ENCODE peak calls at places on chromosome 11, in eight cellular contexts. Y, F, I, J, R, S, B and U are unnamed samples.
A peak's percentile ranks its signal among the peaks of the same experiment; 100 is the strongest.

GRCh38 chr11:34840736-34841386 is 75.3 kb downstream of the APIP start:
- DNase-seq in Y (peak; percentile 59), F (peak; percentile 4), I (no peak), J (peak; percentile 59), R (peak; percentile 3), S (no peak), B (peak; percentile 15), U (no peak)

GRCh38 chr11:97254790-97255189 is 865.0 kb downstream of the JRKL start:
- DNase-seq in Y (no peak), F (no peak), I (no peak), J (no peak), R (no peak), S (no peak), B (no peak), U (no peak)

GRCh38 chr11:86497310-86497709 is 122.6 kb downstream of the CCDC81 start:
- DNase-seq in Y (no peak), F (no peak), I (no peak), J (no peak), R (no peak), S (no peak), B (peak; percentile 86), U (no peak)

GRCh38 chr11:88335284-88335683 is 2.3 kb downstream of the CTSC start:
- DNase-seq in Y (no peak), F (no peak), I (no peak), J (no peak), R (no peak), S (no peak), B (no peak), U (no peak)

GRCh38 chr11:69350596-69350995 is 56.6 kb downstream of the MYEOV start:
- DNase-seq in Y (no peak), F (no peak), I (no peak), J (no peak), R (no peak), S (no peak), B (no peak), U (no peak)

GRCh38 chr11:118338637-118339061 is 3.9 kb downstream of the CD3D start:
- DNase-seq in Y (peak; percentile 61), F (no peak), I (no peak), J (no peak), R (peak; percentile 77), S (no peak), B (no peak), U (no peak)

GRCh38 chr11:34585870-34586654 is 34.8 kb upstream of the EHF start:
- DNase-seq in Y (no peak), F (no peak), I (no peak), J (peak; percentile 79), R (no peak), S (no peak), B (peak; percentile 51), U (no peak)

GRCh38 chr11:67418476-67419281 is 3.2 kb downstream of the CARNS1 start:
- DNase-seq in Y (no peak), F (no peak), I (no peak), J (no peak), R (peak; percentile 37), S (no peak), B (no peak), U (no peak)

GRCh38 chr11:8271106-8271886 is 7.6 kb upstream of the LMO1 start:
- DNase-seq in Y (no peak), F (no peak), I (no peak), J (no peak), R (no peak), S (peak; percentile 2), B (no peak), U (no peak)

GRCh38 chr11:955154-956049 is 29.7 kb downstream of the AP2A2 start:
- DNase-seq in Y (no peak), F (no peak), I (no peak), J (no peak), R (no peak), S (no peak), B (no peak), U (no peak)

GRCh38 chr11:35305670-35306382 is 113.5 kb downstream of the SLC1A2 start:
- DNase-seq in Y (peak; percentile 29), F (no peak), I (peak; percentile 6), J (peak; percentile 30), R (no peak), S (no peak), B (peak; percentile 48), U (no peak)

GRCh38 chr11:8243458-8243857 is 20.2 kb downstream of the LMO1 start:
- DNase-seq in Y (no peak), F (no peak), I (no peak), J (no peak), R (no peak), S (no peak), B (no peak), U (no peak)

GRCh38 chr11:69130586-69131566 is 24.9 kb upstream of the SMIM38 start:
- DNase-seq in Y (no peak), F (no peak), I (no peak), J (no peak), R (no peak), S (no peak), B (no peak), U (no peak)

GRCh38 chr11:103529217-103529684 is 420.0 kb downstream of the DYNC2H1 start:
- DNase-seq in Y (no peak), F (peak; percentile 84), I (peak; percentile 46), J (peak; percentile 62), R (no peak), S (no peak), B (peak; percentile 88), U (peak; percentile 28)

GRCh38 chr11:31236052-31236652 is 133.4 kb downstream of the DCDC1 start:
- DNase-seq in Y (no peak), F (no peak), I (no peak), J (peak; percentile 9), R (no peak), S (no peak), B (peak; percentile 7), U (no peak)

GRCh38 chr11:126072821-126073594 is 10.3 kb upstream of the CDON start:
- DNase-seq in Y (no peak), F (no peak), I (no peak), J (no peak), R (no peak), S (no peak), B (peak; percentile 44), U (no peak)

GRCh38 chr11:108616549-108616948 is 23.0 kb upstream of the EXPH5 start:
- DNase-seq in Y (no peak), F (no peak), I (peak; percentile 10), J (peak; percentile 88), R (no peak), S (no peak), B (peak; percentile 97), U (no peak)

GRCh38 chr11:67304511-67305113 is 1.3 kb downstream of the SSH3 start:
- DNase-seq in Y (no peak), F (no peak), I (no peak), J (no peak), R (no peak), S (peak; percentile 50), B (no peak), U (no peak)